ENCODE peak calls at places on chromosome 17, in five cellular contexts. B is bronchial epithelial cell; O is stimulated activated CD4-positive, alpha-beta T cell treated with anti-CD3 and anti-CD28 coated beads, Interleukin-15, amount 100 ng/mL, for 1 hour; W is hypothalamus; Q is substantia nigra. L is an unnamed sample.

GRCh38 chr17:57925361-57925990 is 29.7 kb downstream of the CUEDC1 start:
- DNase-seq in B (no peak), O (no peak), W (no peak), Q (no peak), L (no peak)

GRCh38 chr17:59464246-59464645 is 101.2 kb upstream of the DHX40 start:
- DNase-seq in B (no peak), O (no peak), W (no peak), Q (no peak), L (no peak)

GRCh38 chr17:77724876-77725615 is 233.5 kb upstream of the TNRC6C start:
- DNase-seq in B (no peak), O (no peak), W (no peak), Q (no peak), L (no peak)

GRCh38 chr17:54933921-54934320 is 33.3 kb downstream of the TOM1L1 start:
- DNase-seq in B (no peak), O (no peak), W (no peak), Q (no peak), L (no peak)

GRCh38 chr17:44115585-44116415 is 7.6 kb downstream of the HDAC5 start:
- DNase-seq in B (no peak), O (no peak), W (peak), Q (no peak), L (no peak)

GRCh38 chr17:42288078-42288984 is at the start of gene STAT5A:
- DNase-seq in B (peak), O (peak), W (peak), Q (peak), L (peak)

GRCh38 chr17:79633937-79634813 is 23.3 kb upstream of the RBFOX3 start:
- DNase-seq in B (no peak), O (no peak), W (no peak), Q (no peak), L (no peak)

GRCh38 chr17:80997471-80998387 is 6.1 kb downstream of the CHMP6 start:
- DNase-seq in B (no peak), O (no peak), W (no peak), Q (no peak), L (no peak)

GRCh38 chr17:49210158-49211029 is at the start of the genes ABI3 and GNGT2:
- DNase-seq in B (no peak), O (peak), W (peak), Q (peak), L (peak)

GRCh38 chr17:50238594-50239287 is 35.5 kb upstream of the TMEM92 start:
- DNase-seq in B (peak), O (no peak), W (no peak), Q (no peak), L (no peak)

GRCh38 chr17:19021622-19022083 is 17.1 kb upstream of the FAM83G start:
- DNase-seq in B (no peak), O (peak), W (no peak), Q (no peak), L (peak)

L was measured in CD4-positive, alpha-beta memory T cell.